ENCODE peak calls at places on chromosomes 6 and 20, in seven cellular contexts. One of them, this sample, is unnamed.
A peak's percentile ranks its signal among the peaks of the same experiment; 100 is the strongest.

GRCh38 chr20:48102076-48102787 is 317.0 kb upstream of the SULF2 start:
- DNase-seq in upper lobe of left lung: no peak
- DNase-seq in AG10803: no peak
- DNase-seq in pancreas: no peak
- DNase-seq in cardiac muscle cell: no peak
- DNase-seq in lower leg skin: no peak
- DNase-seq in fibroblast of lung: no peak
- DNase-seq in this sample: no peak

GRCh38 chr20:25372584-25373336 is 17.9 kb downstream of the ABHD12 start:
- DNase-seq in lower leg skin: no peak
- DNase-seq in pancreas: no peak
- DNase-seq in fibroblast of lung: peak; percentile 98
- DNase-seq in cardiac muscle cell: peak; percentile 63
- DNase-seq in AG10803: peak; percentile 89
- DNase-seq in upper lobe of left lung: no peak
- DNase-seq in this sample: peak; percentile 87

GRCh38 chr6:160015778-160016684 is 47.1 kb downstream of the IGF2R start:
- DNase-seq in AG10803: no peak
- DNase-seq in cardiac muscle cell: no peak
- DNase-seq in upper lobe of left lung: no peak
- DNase-seq in fibroblast of lung: no peak
- DNase-seq in lower leg skin: no peak
- DNase-seq in pancreas: no peak
- DNase-seq in this sample: no peak

GRCh38 chr20:47544240-47544639 is 42.6 kb downstream of the NCOA3 start:
- DNase-seq in lower leg skin: no peak
- DNase-seq in cardiac muscle cell: peak; percentile 57
- DNase-seq in pancreas: no peak
- DNase-seq in fibroblast of lung: peak; percentile 89
- DNase-seq in upper lobe of left lung: no peak
- DNase-seq in AG10803: peak; percentile 68
- DNase-seq in this sample: no peak

GRCh38 chr6:41704656-41705328 is 30.6 kb downstream of the TFEB start:
- DNase-seq in lower leg skin: no peak
- DNase-seq in upper lobe of left lung: no peak
- DNase-seq in pancreas: no peak
- DNase-seq in AG10803: no peak
- DNase-seq in cardiac muscle cell: no peak
- DNase-seq in fibroblast of lung: no peak
- DNase-seq in this sample: no peak

GRCh38 chr20:42113236-42113635 is 495.1 kb upstream of the CHD6 start:
- DNase-seq in cardiac muscle cell: no peak
- DNase-seq in lower leg skin: no peak
- DNase-seq in pancreas: no peak
- DNase-seq in AG10803: no peak
- DNase-seq in upper lobe of left lung: no peak
- DNase-seq in fibroblast of lung: no peak
- DNase-seq in this sample: no peak

GRCh38 chr6:151916680-151917164 is 109.2 kb downstream of the ESR1 start:
- DNase-seq in upper lobe of left lung: no peak
- DNase-seq in cardiac muscle cell: peak; percentile 19
- DNase-seq in AG10803: peak; percentile 91
- DNase-seq in pancreas: no peak
- DNase-seq in fibroblast of lung: peak; percentile 76
- DNase-seq in lower leg skin: peak; percentile 85
- DNase-seq in this sample: peak; percentile 11

GRCh38 chr20:58710481-58711265 is 18.1 kb downstream of the NPEPL1 start:
- DNase-seq in fibroblast of lung: no peak
- DNase-seq in AG10803: no peak
- DNase-seq in lower leg skin: peak; percentile 7
- DNase-seq in cardiac muscle cell: no peak
- DNase-seq in upper lobe of left lung: peak; percentile 18
- DNase-seq in pancreas: peak; percentile 57
- DNase-seq in this sample: no peak

GRCh38 chr20:49385471-49385870 is 97.0 kb downstream of the KCNB1 start:
- DNase-seq in pancreas: no peak
- DNase-seq in fibroblast of lung: peak; percentile 17
- DNase-seq in lower leg skin: no peak
- DNase-seq in upper lobe of left lung: no peak
- DNase-seq in cardiac muscle cell: peak; percentile 50
- DNase-seq in AG10803: peak; percentile 47
- DNase-seq in this sample: peak; percentile 17

GRCh38 chr6:42281570-42281969 is 63.9 kb upstream of the MRPS10 start:
- DNase-seq in AG10803: no peak
- DNase-seq in lower leg skin: no peak
- DNase-seq in cardiac muscle cell: no peak
- DNase-seq in fibroblast of lung: no peak
- DNase-seq in pancreas: no peak
- DNase-seq in upper lobe of left lung: no peak
- DNase-seq in this sample: no peak

GRCh38 chr6:21305827-21306469 is 287.6 kb upstream of the SOX4 start:
- DNase-seq in lower leg skin: no peak
- DNase-seq in cardiac muscle cell: peak; percentile 84
- DNase-seq in pancreas: no peak
- DNase-seq in upper lobe of left lung: no peak
- DNase-seq in AG10803: peak; percentile 63
- DNase-seq in fibroblast of lung: peak; percentile 30
- DNase-seq in this sample: no peak

GRCh38 chr6:70574643-70575042 is 7.9 kb downstream of the SDHAF4 start:
- DNase-seq in pancreas: no peak
- DNase-seq in lower leg skin: no peak
- DNase-seq in AG10803: no peak
- DNase-seq in fibroblast of lung: no peak
- DNase-seq in cardiac muscle cell: no peak
- DNase-seq in upper lobe of left lung: no peak
- DNase-seq in this sample: no peak

GRCh38 chr6:111888928-111889696 is 15.9 kb upstream of the FYN start:
- DNase-seq in AG10803: peak; percentile 29
- DNase-seq in cardiac muscle cell: peak; percentile 62
- DNase-seq in fibroblast of lung: peak; percentile 43
- DNase-seq in upper lobe of left lung: no peak
- DNase-seq in pancreas: no peak
- DNase-seq in lower leg skin: no peak
- DNase-seq in this sample: no peak

GRCh38 chr6:33607784-33608161 is 13.3 kb upstream of the ITPR3 start:
- DNase-seq in AG10803: no peak
- DNase-seq in lower leg skin: no peak
- DNase-seq in fibroblast of lung: no peak
- DNase-seq in pancreas: peak; percentile 8
- DNase-seq in cardiac muscle cell: no peak
- DNase-seq in upper lobe of left lung: peak; percentile 60
- DNase-seq in this sample: no peak

GRCh38 chr6:88368071-88368787 is 202.1 kb upstream of the CNR1 start:
- DNase-seq in pancreas: no peak
- DNase-seq in fibroblast of lung: peak; percentile 81
- DNase-seq in lower leg skin: no peak
- DNase-seq in upper lobe of left lung: no peak
- DNase-seq in AG10803: peak; percentile 77
- DNase-seq in cardiac muscle cell: peak; percentile 81
- DNase-seq in this sample: no peak

GRCh38 chr6:324116-324728 is 31.9 kb downstream of the DUSP22 start:
- DNase-seq in pancreas: no peak
- DNase-seq in lower leg skin: no peak
- DNase-seq in fibroblast of lung: no peak
- DNase-seq in cardiac muscle cell: no peak
- DNase-seq in upper lobe of left lung: no peak
- DNase-seq in AG10803: no peak
- DNase-seq in this sample: no peak

GRCh38 chr20:4027590-4028265 is 12.4 kb upstream of the RNF24 start:
- DNase-seq in pancreas: no peak
- DNase-seq in upper lobe of left lung: no peak
- DNase-seq in AG10803: no peak
- DNase-seq in fibroblast of lung: no peak
- DNase-seq in cardiac muscle cell: no peak
- DNase-seq in lower leg skin: no peak
- DNase-seq in this sample: no peak

GRCh38 chr6:47260021-47260420 is 49.7 kb downstream of the TNFRSF21 start:
- DNase-seq in fibroblast of lung: no peak
- DNase-seq in AG10803: no peak
- DNase-seq in upper lobe of left lung: no peak
- DNase-seq in lower leg skin: no peak
- DNase-seq in cardiac muscle cell: no peak
- DNase-seq in pancreas: no peak
- DNase-seq in this sample: no peak

GRCh38 chr6:77178821-77179220 is 284.5 kb downstream of the HTR1B start:
- DNase-seq in upper lobe of left lung: no peak
- DNase-seq in AG10803: peak; percentile 59
- DNase-seq in cardiac muscle cell: peak; percentile 52
- DNase-seq in pancreas: no peak
- DNase-seq in lower leg skin: no peak
- DNase-seq in fibroblast of lung: peak; percentile 39
- DNase-seq in this sample: no peak

GRCh38 chr6:41424370-41425058 is 89.1 kb downstream of the NCR2 start:
- DNase-seq in fibroblast of lung: peak; percentile 55
- DNase-seq in cardiac muscle cell: peak; percentile 89
- DNase-seq in upper lobe of left lung: peak; percentile 74
- DNase-seq in pancreas: peak; percentile 76
- DNase-seq in AG10803: peak; percentile 72
- DNase-seq in lower leg skin: peak; percentile 85
- DNase-seq in this sample: peak; percentile 62

GRCh38 chr6:73032586-73032985 is 192.7 kb downstream of the KHDC1L start:
- DNase-seq in fibroblast of lung: peak; percentile 69
- DNase-seq in pancreas: no peak
- DNase-seq in cardiac muscle cell: no peak
- DNase-seq in AG10803: peak; percentile 37
- DNase-seq in upper lobe of left lung: no peak
- DNase-seq in lower leg skin: no peak
- DNase-seq in this sample: no peak

GRCh38 chr20:3595541-3595940 is 67.7 kb downstream of the GFRA4 start:
- DNase-seq in fibroblast of lung: no peak
- DNase-seq in pancreas: no peak
- DNase-seq in AG10803: no peak
- DNase-seq in cardiac muscle cell: no peak
- DNase-seq in lower leg skin: no peak
- DNase-seq in upper lobe of left lung: no peak
- DNase-seq in this sample: no peak

GRCh38 chr6:89348372-89348771 is 4.2 kb downstream of the UBE2J1 start:
- DNase-seq in AG10803: no peak
- DNase-seq in pancreas: no peak
- DNase-seq in lower leg skin: no peak
- DNase-seq in upper lobe of left lung: no peak
- DNase-seq in fibroblast of lung: peak; percentile 79
- DNase-seq in cardiac muscle cell: no peak
- DNase-seq in this sample: no peak

DNA sequence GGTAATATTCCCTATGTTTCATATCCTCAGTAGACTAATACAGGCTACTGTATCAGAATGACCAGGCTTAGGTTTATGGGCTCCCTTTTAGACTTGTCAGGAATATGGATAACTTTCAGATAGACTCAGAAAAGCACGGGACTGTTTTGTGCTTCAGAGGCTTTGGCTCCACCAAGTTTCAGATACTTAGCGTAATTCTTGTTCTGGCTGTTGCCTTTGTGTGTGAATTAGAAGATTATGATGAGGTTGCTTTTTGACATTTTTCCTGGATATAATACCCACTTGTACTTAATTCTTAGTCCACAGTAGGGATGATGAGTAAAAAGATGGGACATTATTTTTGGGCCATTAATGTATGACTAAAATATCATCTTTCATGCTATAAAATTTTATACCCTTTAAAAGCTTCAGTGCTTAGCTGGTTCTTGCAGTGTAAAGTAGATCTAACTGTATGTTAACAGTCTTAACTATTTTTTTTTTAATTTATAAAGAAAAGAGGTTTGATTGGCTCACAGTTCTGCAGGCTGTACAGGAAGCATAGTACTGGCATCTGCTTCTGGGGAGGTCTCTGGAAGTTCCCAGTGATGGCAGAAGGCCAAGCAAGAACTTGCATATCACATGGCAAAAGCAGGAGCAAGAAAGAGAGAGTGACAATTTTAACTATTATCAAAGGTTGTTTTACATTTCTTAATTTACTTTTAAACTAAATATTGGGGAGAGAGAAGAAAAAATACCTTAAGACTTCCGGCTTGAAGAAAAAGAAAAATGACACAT is 120.7 kb downstream of the ZFAND3 start:
- DNase-seq in lower leg skin: peak; percentile 25
- DNase-seq in AG10803: peak; percentile 43
- DNase-seq in cardiac muscle cell: peak; percentile 83
- DNase-seq in fibroblast of lung: peak; percentile 60
- DNase-seq in pancreas: no peak
- DNase-seq in upper lobe of left lung: peak; percentile 29
- DNase-seq in this sample: peak; percentile 35
- TF ChIP-seq CTCF in lower leg skin: no peak
- TF ChIP-seq CTCF in AG10803: no peak
- TF ChIP-seq CTCF in cardiac muscle cell: no peak
- TF ChIP-seq CTCF in fibroblast of lung: no peak
- TF ChIP-seq CTCF in pancreas: no peak
- TF ChIP-seq CTCF in upper lobe of left lung: no peak
- TF ChIP-seq CTCF in this sample: no peak

GRCh38 chr6:24125980-24126379 is at the start of gene NRSN1:
- DNase-seq in pancreas: peak; percentile 43
- DNase-seq in lower leg skin: no peak
- DNase-seq in cardiac muscle cell: no peak
- DNase-seq in fibroblast of lung: no peak
- DNase-seq in upper lobe of left lung: no peak
- DNase-seq in AG10803: no peak
- DNase-seq in this sample: no peak
- H3K4me3 ChIP-seq in pancreas: peak within 1 kb of the TSS; percentile 8
- H3K4me3 ChIP-seq in lower leg skin: no peak within 1 kb of the TSS
- H3K4me3 ChIP-seq in cardiac muscle cell: peak within 1 kb of the TSS; percentile 26
- H3K4me3 ChIP-seq in fibroblast of lung: no peak within 1 kb of the TSS
- H3K4me3 ChIP-seq in upper lobe of left lung: no peak within 1 kb of the TSS
- H3K4me3 ChIP-seq in AG10803: no peak within 1 kb of the TSS
- H3K4me3 ChIP-seq in this sample: no peak within 1 kb of the TSS

GRCh38 chr6:37741757-37742400 is 44.2 kb upstream of the MDGA1 start:
- DNase-seq in cardiac muscle cell: peak; percentile 27
- DNase-seq in lower leg skin: no peak
- DNase-seq in AG10803: peak; percentile 11
- DNase-seq in pancreas: peak; percentile 76
- DNase-seq in fibroblast of lung: no peak
- DNase-seq in upper lobe of left lung: peak; percentile 35
- DNase-seq in this sample: no peak
- TF ChIP-seq CTCF in cardiac muscle cell: peak; percentile 60
- TF ChIP-seq CTCF in lower leg skin: no peak
- TF ChIP-seq CTCF in AG10803: peak; percentile 61
- TF ChIP-seq CTCF in pancreas: peak; percentile 50
- TF ChIP-seq CTCF in fibroblast of lung: peak; percentile 48
- TF ChIP-seq CTCF in upper lobe of left lung: peak; percentile 38
- TF ChIP-seq CTCF in this sample: peak; percentile 29

DNA sequence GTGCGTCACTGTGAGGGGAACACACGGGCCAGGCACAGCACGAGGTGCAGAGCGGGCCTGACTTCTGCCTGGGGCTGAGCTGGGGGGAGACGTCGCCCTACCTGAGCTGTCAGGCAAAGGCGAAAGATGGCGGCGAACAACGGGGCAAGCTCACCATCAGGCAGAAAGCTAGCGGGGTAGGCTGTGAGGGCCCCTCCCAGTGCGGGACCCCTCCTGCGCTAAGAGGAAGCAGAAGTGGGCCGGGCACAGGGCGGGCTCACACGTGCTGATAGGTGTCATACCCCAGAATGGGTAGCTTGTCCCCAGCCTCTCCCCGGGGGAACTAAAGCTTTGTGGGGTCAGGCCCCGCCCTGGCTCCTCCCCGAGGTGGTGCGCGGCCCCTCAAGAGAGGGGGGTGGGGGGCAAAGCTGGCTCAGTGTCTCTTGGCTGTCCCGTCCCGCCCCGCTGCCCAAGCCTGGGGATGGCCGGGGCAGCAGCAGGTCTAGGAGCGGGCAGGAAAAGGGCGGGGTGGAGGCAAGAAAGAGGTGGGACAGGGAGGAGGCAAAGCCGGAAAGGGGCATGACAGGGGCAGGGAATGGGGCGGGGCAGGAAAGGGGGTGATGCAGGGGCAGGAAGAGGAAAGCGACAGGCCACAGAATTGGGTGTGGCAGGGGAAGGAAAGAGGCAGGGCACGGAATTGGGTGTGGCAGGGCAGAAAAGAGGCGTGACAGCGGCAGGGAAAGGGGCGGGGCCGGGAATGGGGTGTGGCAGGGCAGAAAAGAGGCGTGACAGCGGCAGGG is 14.7 kb downstream of the UCKL1 start:
- DNase-seq in fibroblast of lung: no peak
- DNase-seq in lower leg skin: peak; percentile 79
- DNase-seq in cardiac muscle cell: peak; percentile 15
- DNase-seq in upper lobe of left lung: peak; percentile 72
- DNase-seq in AG10803: no peak
- DNase-seq in pancreas: peak; percentile 73
- DNase-seq in this sample: no peak
- H3K4me3 ChIP-seq in fibroblast of lung: no peak overlapping the region
- H3K4me3 ChIP-seq in lower leg skin: no peak overlapping the region
- H3K4me3 ChIP-seq in cardiac muscle cell: no peak overlapping the region
- H3K4me3 ChIP-seq in upper lobe of left lung: no peak overlapping the region
- H3K4me3 ChIP-seq in AG10803: no peak overlapping the region
- H3K4me3 ChIP-seq in pancreas: no peak overlapping the region
- H3K4me3 ChIP-seq in this sample: no peak overlapping the region